ENCODE peak calls at places on chromosomes 11 and 22, in nine cellular contexts. One of them, this sample, is unnamed.

GRCh38 chr11:67642148-67642475 is 2.5 kb upstream of the TBX10 start:
- DNase-seq in EL: no peak
- DNase-seq in HFFc6: no peak
- DNase-seq in fibroblast of mammary gland: no peak
- DNase-seq in stimulated activated CD4-positive, alpha-beta T cell treated with anti-CD3 and anti-CD28 coated beads, Interleukin-4, amount 100 ng/mL, for 48 hours: no peak
- DNase-seq in activated CD4-positive, alpha-beta T cell treated with anti-CD3 and anti-CD28 coated beads for 4 hours: no peak
- DNase-seq in SW480: no peak
- DNase-seq in AG10803: no peak
- DNase-seq in breast epithelium: no peak
- DNase-seq in this sample: no peak

GRCh38 chr11:68006606-68007166 is 2.8 kb upstream of the UNC93B1 start:
- DNase-seq in EL: no peak
- DNase-seq in HFFc6: no peak
- DNase-seq in fibroblast of mammary gland: no peak
- DNase-seq in stimulated activated CD4-positive, alpha-beta T cell treated with anti-CD3 and anti-CD28 coated beads, Interleukin-4, amount 100 ng/mL, for 48 hours: no peak
- DNase-seq in activated CD4-positive, alpha-beta T cell treated with anti-CD3 and anti-CD28 coated beads for 4 hours: no peak
- DNase-seq in SW480: no peak
- DNase-seq in AG10803: no peak
- DNase-seq in breast epithelium: no peak
- DNase-seq in this sample: no peak

GRCh38 chr22:20239063-20239950 is 28.8 kb downstream of the RTN4R start:
- DNase-seq in EL: peak; percentile 56
- DNase-seq in HFFc6: no peak
- DNase-seq in fibroblast of mammary gland: peak; percentile 14
- DNase-seq in stimulated activated CD4-positive, alpha-beta T cell treated with anti-CD3 and anti-CD28 coated beads, Interleukin-4, amount 100 ng/mL, for 48 hours: no peak
- DNase-seq in activated CD4-positive, alpha-beta T cell treated with anti-CD3 and anti-CD28 coated beads for 4 hours: no peak
- DNase-seq in SW480: no peak
- DNase-seq in AG10803: peak; percentile 1
- DNase-seq in breast epithelium: no peak
- DNase-seq in this sample: no peak

GRCh38 chr11:72221386-72221785 is 3.2 kb upstream of the INPPL1 start:
- DNase-seq in EL: no peak
- DNase-seq in HFFc6: no peak
- DNase-seq in fibroblast of mammary gland: no peak
- DNase-seq in stimulated activated CD4-positive, alpha-beta T cell treated with anti-CD3 and anti-CD28 coated beads, Interleukin-4, amount 100 ng/mL, for 48 hours: no peak
- DNase-seq in activated CD4-positive, alpha-beta T cell treated with anti-CD3 and anti-CD28 coated beads for 4 hours: no peak
- DNase-seq in SW480: no peak
- DNase-seq in AG10803: no peak
- DNase-seq in breast epithelium: no peak
- DNase-seq in this sample: no peak

GRCh38 chr11:132048040-132048439 is 677.6 kb downstream of the NTM start:
- DNase-seq in EL: no peak
- DNase-seq in HFFc6: no peak
- DNase-seq in fibroblast of mammary gland: no peak
- DNase-seq in stimulated activated CD4-positive, alpha-beta T cell treated with anti-CD3 and anti-CD28 coated beads, Interleukin-4, amount 100 ng/mL, for 48 hours: no peak
- DNase-seq in activated CD4-positive, alpha-beta T cell treated with anti-CD3 and anti-CD28 coated beads for 4 hours: no peak
- DNase-seq in SW480: no peak
- DNase-seq in AG10803: no peak
- DNase-seq in breast epithelium: no peak
- DNase-seq in this sample: no peak

GRCh38 chr11:28964811-28965210 is 856.6 kb downstream of the METTL15 start:
- DNase-seq in EL: peak; percentile 77
- DNase-seq in HFFc6: peak; percentile 24
- DNase-seq in fibroblast of mammary gland: no peak
- DNase-seq in stimulated activated CD4-positive, alpha-beta T cell treated with anti-CD3 and anti-CD28 coated beads, Interleukin-4, amount 100 ng/mL, for 48 hours: no peak
- DNase-seq in activated CD4-positive, alpha-beta T cell treated with anti-CD3 and anti-CD28 coated beads for 4 hours: no peak
- DNase-seq in SW480: no peak
- DNase-seq in AG10803: peak; percentile 45
- DNase-seq in breast epithelium: no peak
- DNase-seq in this sample: no peak

GRCh38 chr22:32589007-32589406 is 114.4 kb downstream of the FBXO7 start:
- DNase-seq in EL: no peak
- DNase-seq in HFFc6: no peak
- DNase-seq in fibroblast of mammary gland: peak; percentile 82
- DNase-seq in stimulated activated CD4-positive, alpha-beta T cell treated with anti-CD3 and anti-CD28 coated beads, Interleukin-4, amount 100 ng/mL, for 48 hours: no peak
- DNase-seq in activated CD4-positive, alpha-beta T cell treated with anti-CD3 and anti-CD28 coated beads for 4 hours: no peak
- DNase-seq in SW480: no peak
- DNase-seq in AG10803: peak; percentile 46
- DNase-seq in breast epithelium: no peak
- DNase-seq in this sample: no peak

GRCh38 chr11:77069336-77069968 is 2.7 kb downstream of the CAPN5 start:
- DNase-seq in EL: no peak
- DNase-seq in HFFc6: no peak
- DNase-seq in fibroblast of mammary gland: no peak
- DNase-seq in stimulated activated CD4-positive, alpha-beta T cell treated with anti-CD3 and anti-CD28 coated beads, Interleukin-4, amount 100 ng/mL, for 48 hours: no peak
- DNase-seq in activated CD4-positive, alpha-beta T cell treated with anti-CD3 and anti-CD28 coated beads for 4 hours: no peak
- DNase-seq in SW480: no peak
- DNase-seq in AG10803: no peak
- DNase-seq in breast epithelium: no peak
- DNase-seq in this sample: no peak

GRCh38 chr22:45608763-45609180 is 62.9 kb upstream of the ATXN10 start:
- DNase-seq in EL: peak; percentile 92
- DNase-seq in HFFc6: peak; percentile 85
- DNase-seq in fibroblast of mammary gland: peak; percentile 79
- DNase-seq in stimulated activated CD4-positive, alpha-beta T cell treated with anti-CD3 and anti-CD28 coated beads, Interleukin-4, amount 100 ng/mL, for 48 hours: no peak
- DNase-seq in activated CD4-positive, alpha-beta T cell treated with anti-CD3 and anti-CD28 coated beads for 4 hours: no peak
- DNase-seq in SW480: peak; percentile 69
- DNase-seq in AG10803: peak; percentile 85
- DNase-seq in breast epithelium: no peak
- DNase-seq in this sample: no peak

GRCh38 chr22:17918840-17919239 is 105.5 kb downstream of the MICAL3 start:
- DNase-seq in EL: peak; percentile 85
- DNase-seq in HFFc6: peak; percentile 70
- DNase-seq in fibroblast of mammary gland: no peak
- DNase-seq in stimulated activated CD4-positive, alpha-beta T cell treated with anti-CD3 and anti-CD28 coated beads, Interleukin-4, amount 100 ng/mL, for 48 hours: no peak
- DNase-seq in activated CD4-positive, alpha-beta T cell treated with anti-CD3 and anti-CD28 coated beads for 4 hours: no peak
- DNase-seq in SW480: peak; percentile 70
- DNase-seq in AG10803: peak; percentile 85
- DNase-seq in breast epithelium: peak; percentile 57
- DNase-seq in this sample: no peak

GRCh38 chr11:43984039-43984438 is 41.6 kb downstream of the C11orf96 start:
- DNase-seq in EL: no peak
- DNase-seq in HFFc6: no peak
- DNase-seq in fibroblast of mammary gland: no peak
- DNase-seq in stimulated activated CD4-positive, alpha-beta T cell treated with anti-CD3 and anti-CD28 coated beads, Interleukin-4, amount 100 ng/mL, for 48 hours: no peak
- DNase-seq in activated CD4-positive, alpha-beta T cell treated with anti-CD3 and anti-CD28 coated beads for 4 hours: no peak
- DNase-seq in SW480: no peak
- DNase-seq in AG10803: no peak
- DNase-seq in breast epithelium: no peak
- DNase-seq in this sample: no peak

GRCh38 chr11:82797595-82797971 is 63.9 kb upstream of the FAM181B start:
- DNase-seq in EL: no peak
- DNase-seq in HFFc6: no peak
- DNase-seq in fibroblast of mammary gland: no peak
- DNase-seq in stimulated activated CD4-positive, alpha-beta T cell treated with anti-CD3 and anti-CD28 coated beads, Interleukin-4, amount 100 ng/mL, for 48 hours: no peak
- DNase-seq in activated CD4-positive, alpha-beta T cell treated with anti-CD3 and anti-CD28 coated beads for 4 hours: no peak
- DNase-seq in SW480: no peak
- DNase-seq in AG10803: no peak
- DNase-seq in breast epithelium: no peak
- DNase-seq in this sample: no peak

GRCh38 chr22:41354979-41355378 is 26.8 kb upstream of the TEF start:
- DNase-seq in EL: no peak
- DNase-seq in HFFc6: no peak
- DNase-seq in fibroblast of mammary gland: no peak
- DNase-seq in stimulated activated CD4-positive, alpha-beta T cell treated with anti-CD3 and anti-CD28 coated beads, Interleukin-4, amount 100 ng/mL, for 48 hours: no peak
- DNase-seq in activated CD4-positive, alpha-beta T cell treated with anti-CD3 and anti-CD28 coated beads for 4 hours: no peak
- DNase-seq in SW480: no peak
- DNase-seq in AG10803: no peak
- DNase-seq in breast epithelium: no peak
- DNase-seq in this sample: no peak

This sample was measured in DMS153.